ENCODE peak calls at places on chromosomes 2 and 18, in five cellular contexts. One of them, this sample, is unnamed.

GRCh38 chr2:202450785-202451184 is 74.7 kb downstream of the BMPR2 start:
- DNase-seq in GM10248: no peak
- DNase-seq in NCI-H510A treated with DMSO at 0.1 percent for 48 hours: no peak
- DNase-seq in iPS-NIHi11: no peak
- DNase-seq in HEK293T: no peak
- DNase-seq in this sample: no peak

GRCh38 chr18:13245481-13246000 is 27.0 kb downstream of the LDLRAD4 start:
- DNase-seq in HEK293T: no peak
- DNase-seq in GM10248: no peak
- DNase-seq in NCI-H510A treated with DMSO at 0.1 percent for 48 hours: peak
- DNase-seq in iPS-NIHi11: no peak
- DNase-seq in this sample: no peak

GRCh38 chr2:16478817-16479216 is 186.8 kb downstream of the CYRIA start:
- DNase-seq in HEK293T: no peak
- DNase-seq in GM10248: no peak
- DNase-seq in iPS-NIHi11: no peak
- DNase-seq in NCI-H510A treated with DMSO at 0.1 percent for 48 hours: no peak
- DNase-seq in this sample: no peak

GRCh38 chr2:239590276-239590675 is 189.5 kb upstream of the HDAC4 start:
- DNase-seq in GM10248: no peak
- DNase-seq in HEK293T: no peak
- DNase-seq in NCI-H510A treated with DMSO at 0.1 percent for 48 hours: no peak
- DNase-seq in iPS-NIHi11: no peak
- DNase-seq in this sample: no peak

GRCh38 chr2:225122582-225123486 is 80.6 kb upstream of the DOCK10 start:
- DNase-seq in HEK293T: no peak
- DNase-seq in iPS-NIHi11: peak
- DNase-seq in NCI-H510A treated with DMSO at 0.1 percent for 48 hours: peak
- DNase-seq in GM10248: peak
- DNase-seq in this sample: peak

GRCh38 chr2:19046986-19047780 is 311.2 kb downstream of the OSR1 start:
- DNase-seq in HEK293T: no peak
- DNase-seq in GM10248: peak
- DNase-seq in NCI-H510A treated with DMSO at 0.1 percent for 48 hours: no peak
- DNase-seq in iPS-NIHi11: no peak
- DNase-seq in this sample: no peak

GRCh38 chr2:62672601-62673000 is 32.9 kb upstream of the EHBP1 start:
- DNase-seq in HEK293T: no peak
- DNase-seq in GM10248: no peak
- DNase-seq in iPS-NIHi11: peak
- DNase-seq in NCI-H510A treated with DMSO at 0.1 percent for 48 hours: no peak
- DNase-seq in this sample: peak

GRCh38 chr2:88933980-88934379 is 242.5 kb downstream of the RPIA start:
- DNase-seq in GM10248: no peak
- DNase-seq in HEK293T: no peak
- DNase-seq in iPS-NIHi11: no peak
- DNase-seq in NCI-H510A treated with DMSO at 0.1 percent for 48 hours: no peak
- DNase-seq in this sample: no peak

GRCh38 chr2:100504542-100504941 is 34.3 kb downstream of the NMS start:
- DNase-seq in HEK293T: no peak
- DNase-seq in NCI-H510A treated with DMSO at 0.1 percent for 48 hours: no peak
- DNase-seq in GM10248: no peak
- DNase-seq in iPS-NIHi11: no peak
- DNase-seq in this sample: no peak

GRCh38 chr2:235661136-235661535 is 167.3 kb downstream of the AGAP1 start:
- DNase-seq in iPS-NIHi11: no peak
- DNase-seq in NCI-H510A treated with DMSO at 0.1 percent for 48 hours: peak
- DNase-seq in GM10248: no peak
- DNase-seq in HEK293T: no peak
- DNase-seq in this sample: no peak

GRCh38 chr2:154133823-154134222 is 262.1 kb downstream of the GALNT13 start:
- DNase-seq in iPS-NIHi11: no peak
- DNase-seq in GM10248: no peak
- DNase-seq in NCI-H510A treated with DMSO at 0.1 percent for 48 hours: no peak
- DNase-seq in HEK293T: no peak
- DNase-seq in this sample: no peak

GRCh38 chr18:48904086-48904485 is 46.7 kb downstream of the SMAD7 start:
- DNase-seq in iPS-NIHi11: no peak
- DNase-seq in NCI-H510A treated with DMSO at 0.1 percent for 48 hours: no peak
- DNase-seq in GM10248: no peak
- DNase-seq in HEK293T: no peak
- DNase-seq in this sample: no peak

GRCh38 chr18:46787674-46788073 is 30.8 kb upstream of the ST8SIA5 start:
- DNase-seq in NCI-H510A treated with DMSO at 0.1 percent for 48 hours: no peak
- DNase-seq in GM10248: no peak
- DNase-seq in HEK293T: no peak
- DNase-seq in iPS-NIHi11: no peak
- DNase-seq in this sample: no peak

GRCh38 chr2:147082850-147083522 is 761.8 kb upstream of the ACVR2A start:
- DNase-seq in GM10248: peak
- DNase-seq in HEK293T: peak
- DNase-seq in iPS-NIHi11: peak
- DNase-seq in NCI-H510A treated with DMSO at 0.1 percent for 48 hours: peak
- DNase-seq in this sample: peak

GRCh38 chr2:120013569-120014223 is 819 bp downstream of the EPB41L5 start:
- DNase-seq in GM10248: no peak
- DNase-seq in NCI-H510A treated with DMSO at 0.1 percent for 48 hours: peak
- DNase-seq in HEK293T: no peak
- DNase-seq in iPS-NIHi11: no peak
- DNase-seq in this sample: peak

GRCh38 chr2:197558393-197558792 is 42.5 kb downstream of the MOB4 start:
- DNase-seq in NCI-H510A treated with DMSO at 0.1 percent for 48 hours: no peak
- DNase-seq in HEK293T: no peak
- DNase-seq in GM10248: no peak
- DNase-seq in iPS-NIHi11: no peak
- DNase-seq in this sample: no peak

GRCh38 chr2:168211664-168212163 is 35.7 kb downstream of the STK39 start:
- DNase-seq in GM10248: no peak
- DNase-seq in HEK293T: no peak
- DNase-seq in NCI-H510A treated with DMSO at 0.1 percent for 48 hours: peak
- DNase-seq in iPS-NIHi11: no peak
- DNase-seq in this sample: no peak

GRCh38 chr2:136085810-136086209 is 32.1 kb downstream of the CXCR4 start:
- DNase-seq in HEK293T: no peak
- DNase-seq in NCI-H510A treated with DMSO at 0.1 percent for 48 hours: no peak
- DNase-seq in GM10248: no peak
- DNase-seq in iPS-NIHi11: no peak
- DNase-seq in this sample: no peak

GRCh38 chr2:239522002-239522739 is 121.4 kb upstream of the HDAC4 start:
- DNase-seq in NCI-H510A treated with DMSO at 0.1 percent for 48 hours: no peak
- DNase-seq in HEK293T: no peak
- DNase-seq in iPS-NIHi11: no peak
- DNase-seq in GM10248: no peak
- DNase-seq in this sample: no peak

GRCh38 chr2:126700677-126701076 is 44.7 kb downstream of the GYPC start:
- DNase-seq in iPS-NIHi11: no peak
- DNase-seq in NCI-H510A treated with DMSO at 0.1 percent for 48 hours: no peak
- DNase-seq in GM10248: no peak
- DNase-seq in HEK293T: no peak
- DNase-seq in this sample: peak

GRCh38 chr18:31685097-31686082 is 1.0 kb upstream of the B4GALT6 start:
- DNase-seq in GM10248: peak
- DNase-seq in iPS-NIHi11: peak
- DNase-seq in HEK293T: peak
- DNase-seq in NCI-H510A treated with DMSO at 0.1 percent for 48 hours: peak
- DNase-seq in this sample: peak

GRCh38 chr2:75494137-75494769 is 66.5 kb downstream of the EVA1A start:
- DNase-seq in GM10248: no peak
- DNase-seq in HEK293T: no peak
- DNase-seq in iPS-NIHi11: no peak
- DNase-seq in NCI-H510A treated with DMSO at 0.1 percent for 48 hours: no peak
- DNase-seq in this sample: no peak

GRCh38 chr18:9710037-9710436 is 1.9 kb downstream of the RAB31 start:
- DNase-seq in GM10248: no peak
- DNase-seq in HEK293T: no peak
- DNase-seq in iPS-NIHi11: no peak
- DNase-seq in NCI-H510A treated with DMSO at 0.1 percent for 48 hours: no peak
- DNase-seq in this sample: no peak

GRCh38 chr18:76275913-76276312 is 219.1 kb downstream of the ZNF516 start:
- DNase-seq in GM10248: no peak
- DNase-seq in NCI-H510A treated with DMSO at 0.1 percent for 48 hours: peak
- DNase-seq in HEK293T: no peak
- DNase-seq in iPS-NIHi11: no peak
- DNase-seq in this sample: no peak

GRCh38 chr2:128438586-128438985 is 119.9 kb upstream of the HS6ST1 start:
- DNase-seq in iPS-NIHi11: no peak
- DNase-seq in HEK293T: no peak
- DNase-seq in GM10248: no peak
- DNase-seq in NCI-H510A treated with DMSO at 0.1 percent for 48 hours: no peak
- DNase-seq in this sample: no peak

GRCh38 chr2:219521066-219521880 is 7.0 kb downstream of the ASIC4 start:
- DNase-seq in GM10248: no peak
- DNase-seq in iPS-NIHi11: peak
- DNase-seq in HEK293T: peak
- DNase-seq in NCI-H510A treated with DMSO at 0.1 percent for 48 hours: peak
- DNase-seq in this sample: peak

GRCh38 chr2:23239374-23239773 is 145.6 kb upstream of the KLHL29 start:
- DNase-seq in GM10248: no peak
- DNase-seq in HEK293T: no peak
- DNase-seq in NCI-H510A treated with DMSO at 0.1 percent for 48 hours: no peak
- DNase-seq in iPS-NIHi11: no peak
- DNase-seq in this sample: no peak

GRCh38 chr2:105781274-105781673 is 36.6 kb downstream of the NCK2 start:
- DNase-seq in iPS-NIHi11: no peak
- DNase-seq in NCI-H510A treated with DMSO at 0.1 percent for 48 hours: no peak
- DNase-seq in HEK293T: no peak
- DNase-seq in GM10248: no peak
- DNase-seq in this sample: no peak

GRCh38 chr2:101827246-101827645 is 129.7 kb downstream of the MAP4K4 start:
- DNase-seq in GM10248: no peak
- DNase-seq in iPS-NIHi11: no peak
- DNase-seq in HEK293T: no peak
- DNase-seq in NCI-H510A treated with DMSO at 0.1 percent for 48 hours: no peak
- DNase-seq in this sample: no peak

GRCh38 chr2:218387369-218388194 is 5.5 kb downstream of the SLC11A1 start:
- DNase-seq in iPS-NIHi11: peak
- DNase-seq in GM10248: no peak
- DNase-seq in HEK293T: peak
- DNase-seq in NCI-H510A treated with DMSO at 0.1 percent for 48 hours: peak
- DNase-seq in this sample: no peak

GRCh38 chr2:43105586-43106562 is 120.5 kb downstream of the ZFP36L2 start:
- DNase-seq in HEK293T: peak
- DNase-seq in GM10248: peak
- DNase-seq in NCI-H510A treated with DMSO at 0.1 percent for 48 hours: no peak
- DNase-seq in iPS-NIHi11: no peak
- DNase-seq in this sample: no peak

GRCh38 chr2:120934891-120935338 is 199.2 kb downstream of the GLI2 start:
- DNase-seq in iPS-NIHi11: no peak
- DNase-seq in NCI-H510A treated with DMSO at 0.1 percent for 48 hours: no peak
- DNase-seq in GM10248: no peak
- DNase-seq in HEK293T: no peak
- DNase-seq in this sample: no peak

GRCh38 chr2:168596881-168597280 is 140.8 kb downstream of the CERS6 start:
- DNase-seq in HEK293T: no peak
- DNase-seq in iPS-NIHi11: no peak
- DNase-seq in GM10248: no peak
- DNase-seq in NCI-H510A treated with DMSO at 0.1 percent for 48 hours: no peak
- DNase-seq in this sample: no peak

GRCh38 chr18:35334821-35335220 is 9.4 kb downstream of the ZNF24 start:
- DNase-seq in NCI-H510A treated with DMSO at 0.1 percent for 48 hours: no peak
- DNase-seq in HEK293T: no peak
- DNase-seq in iPS-NIHi11: no peak
- DNase-seq in GM10248: no peak
- DNase-seq in this sample: no peak